ENCODE peak calls at places on chromosome 9, in six cellular contexts. One of them, this sample, is unnamed.

GRCh38 chr9:137645211-137645610 is 26.4 kb downstream of the EHMT1 start:
- DNase-seq in anterior cingulate cortex: no peak
- DNase-seq in HTR-8/SVneo: no peak
- DNase-seq in memory B cell: no peak
- DNase-seq in nucleus accumbens: no peak
- DNase-seq in omental fat pad: no peak
- DNase-seq in this sample: no peak

GRCh38 chr9:78319197-78320029 is 22.5 kb downstream of the PSAT1 start:
- DNase-seq in anterior cingulate cortex: peak; percentile 12
- DNase-seq in HTR-8/SVneo: no peak
- DNase-seq in memory B cell: no peak
- DNase-seq in nucleus accumbens: peak; percentile 33
- DNase-seq in omental fat pad: no peak
- DNase-seq in this sample: no peak

GRCh38 chr9:89093201-89093600 is 85.4 kb downstream of the SHC3 start:
- DNase-seq in anterior cingulate cortex: no peak
- DNase-seq in HTR-8/SVneo: no peak
- DNase-seq in memory B cell: no peak
- DNase-seq in nucleus accumbens: no peak
- DNase-seq in omental fat pad: no peak
- DNase-seq in this sample: no peak

GRCh38 chr9:91694081-91694870 is 255.8 kb downstream of the ROR2 start:
- DNase-seq in anterior cingulate cortex: no peak
- DNase-seq in HTR-8/SVneo: no peak
- DNase-seq in memory B cell: no peak
- DNase-seq in nucleus accumbens: no peak
- DNase-seq in omental fat pad: no peak
- DNase-seq in this sample: no peak

GRCh38 chr9:109950710-109951443 is 170.9 kb downstream of the PALM2AKAP2 start:
- DNase-seq in anterior cingulate cortex: no peak
- DNase-seq in HTR-8/SVneo: no peak
- DNase-seq in memory B cell: no peak
- DNase-seq in nucleus accumbens: no peak
- DNase-seq in omental fat pad: no peak
- DNase-seq in this sample: no peak

GRCh38 chr9:129281506-129282145 is 103.6 kb upstream of the IER5L start:
- DNase-seq in anterior cingulate cortex: no peak
- DNase-seq in HTR-8/SVneo: no peak
- DNase-seq in memory B cell: no peak
- DNase-seq in nucleus accumbens: no peak
- DNase-seq in omental fat pad: no peak
- DNase-seq in this sample: no peak

GRCh38 chr9:104854613-104855012 is 73.3 kb downstream of the ABCA1 start:
- DNase-seq in anterior cingulate cortex: no peak
- DNase-seq in HTR-8/SVneo: no peak
- DNase-seq in memory B cell: no peak
- DNase-seq in nucleus accumbens: no peak
- DNase-seq in omental fat pad: no peak
- DNase-seq in this sample: no peak

GRCh38 chr9:6945871-6946270 is 188.1 kb downstream of the KDM4C start:
- DNase-seq in anterior cingulate cortex: no peak
- DNase-seq in HTR-8/SVneo: no peak
- DNase-seq in memory B cell: no peak
- DNase-seq in nucleus accumbens: no peak
- DNase-seq in omental fat pad: no peak
- DNase-seq in this sample: no peak

GRCh38 chr9:25716220-25716872 is 38.1 kb upstream of the TUSC1 start:
- DNase-seq in anterior cingulate cortex: no peak
- DNase-seq in HTR-8/SVneo: peak; percentile 29
- DNase-seq in memory B cell: no peak
- DNase-seq in nucleus accumbens: no peak
- DNase-seq in omental fat pad: no peak
- DNase-seq in this sample: peak; percentile 59

GRCh38 chr9:89046832-89047231 is 55.6 kb downstream of the S1PR3 start:
- DNase-seq in anterior cingulate cortex: no peak
- DNase-seq in HTR-8/SVneo: no peak
- DNase-seq in memory B cell: no peak
- DNase-seq in nucleus accumbens: no peak
- DNase-seq in omental fat pad: no peak
- DNase-seq in this sample: peak; percentile 50

GRCh38 chr9:120531683-120532300 is 48.2 kb downstream of the CDK5RAP2 start:
- DNase-seq in anterior cingulate cortex: no peak
- DNase-seq in HTR-8/SVneo: peak; percentile 10
- DNase-seq in memory B cell: no peak
- DNase-seq in nucleus accumbens: no peak
- DNase-seq in omental fat pad: no peak
- DNase-seq in this sample: peak; percentile 19

GRCh38 chr9:100112677-100113336 is 13.8 kb downstream of the INVS start:
- DNase-seq in anterior cingulate cortex: no peak
- DNase-seq in HTR-8/SVneo: no peak
- DNase-seq in memory B cell: no peak
- DNase-seq in nucleus accumbens: no peak
- DNase-seq in omental fat pad: no peak
- DNase-seq in this sample: no peak

GRCh38 chr9:21252727-21253547 is 13.1 kb upstream of the IFNA14 start:
- DNase-seq in anterior cingulate cortex: no peak
- DNase-seq in HTR-8/SVneo: peak; percentile 10
- DNase-seq in memory B cell: no peak
- DNase-seq in nucleus accumbens: peak; percentile 3
- DNase-seq in omental fat pad: no peak
- DNase-seq in this sample: no peak

GRCh38 chr9:132472599-132472998 is 62.6 kb downstream of the CFAP77 start:
- DNase-seq in anterior cingulate cortex: no peak
- DNase-seq in HTR-8/SVneo: no peak
- DNase-seq in memory B cell: no peak
- DNase-seq in nucleus accumbens: no peak
- DNase-seq in omental fat pad: no peak
- DNase-seq in this sample: no peak

GRCh38 chr9:32291370-32291769 is 93.1 kb upstream of the ACO1 start:
- DNase-seq in anterior cingulate cortex: no peak
- DNase-seq in HTR-8/SVneo: no peak
- DNase-seq in memory B cell: no peak
- DNase-seq in nucleus accumbens: no peak
- DNase-seq in omental fat pad: no peak
- DNase-seq in this sample: no peak

GRCh38 chr9:111991179-111991578 is 94.6 kb downstream of the UGCG start:
- DNase-seq in anterior cingulate cortex: no peak
- DNase-seq in HTR-8/SVneo: no peak
- DNase-seq in memory B cell: no peak
- DNase-seq in nucleus accumbens: no peak
- DNase-seq in omental fat pad: no peak
- DNase-seq in this sample: no peak

GRCh38 chr9:114178756-114179450 is 23.6 kb downstream of the COL27A1 start:
- DNase-seq in anterior cingulate cortex: no peak
- DNase-seq in HTR-8/SVneo: no peak
- DNase-seq in memory B cell: no peak
- DNase-seq in nucleus accumbens: no peak
- DNase-seq in omental fat pad: no peak
- DNase-seq in this sample: no peak

GRCh38 chr9:115016369-115016768 is 86.0 kb upstream of the TNFSF8 start:
- DNase-seq in anterior cingulate cortex: no peak
- DNase-seq in HTR-8/SVneo: no peak
- DNase-seq in memory B cell: no peak
- DNase-seq in nucleus accumbens: no peak
- DNase-seq in omental fat pad: no peak
- DNase-seq in this sample: no peak

GRCh38 chr9:84317563-84317962 is 23.0 kb downstream of the SLC28A3 start:
- DNase-seq in anterior cingulate cortex: no peak
- DNase-seq in HTR-8/SVneo: no peak
- DNase-seq in memory B cell: no peak
- DNase-seq in nucleus accumbens: no peak
- DNase-seq in omental fat pad: no peak
- DNase-seq in this sample: no peak

This sample was measured in astrocyte of the cerebellum.